ENCODE peak calls at places on chromosomes 1 and 21, in six cellular contexts. One of them, this sample, is unnamed.

GRCh38 chr1:22595108-22595507 is 31.8 kb downstream of the EPHA8 start:
- DNase-seq in SHP77: no peak
- DNase-seq in progenitor cell of endocrine pancreas: no peak
- DNase-seq in GM10248: no peak
- DNase-seq in NCI-H2081: no peak
- DNase-seq in mucosa of gallbladder: no peak
- DNase-seq in this sample: no peak

GRCh38 chr1:85200367-85200869 is 398 bp downstream of the SYDE2 start:
- DNase-seq in SHP77: peak
- DNase-seq in mucosa of gallbladder: peak
- DNase-seq in GM10248: peak
- DNase-seq in NCI-H2081: no peak
- DNase-seq in progenitor cell of endocrine pancreas: peak
- DNase-seq in this sample: no peak

GRCh38 chr1:95496307-95496706 is 262.3 kb downstream of the RWDD3 start:
- DNase-seq in mucosa of gallbladder: no peak
- DNase-seq in SHP77: no peak
- DNase-seq in progenitor cell of endocrine pancreas: no peak
- DNase-seq in NCI-H2081: no peak
- DNase-seq in GM10248: no peak
- DNase-seq in this sample: no peak

GRCh38 chr21:38920631-38921398 is 115.1 kb downstream of the ETS2 start:
- DNase-seq in GM10248: no peak
- DNase-seq in progenitor cell of endocrine pancreas: no peak
- DNase-seq in mucosa of gallbladder: no peak
- DNase-seq in SHP77: no peak
- DNase-seq in NCI-H2081: no peak
- DNase-seq in this sample: no peak

GRCh38 chr1:67722292-67722944 is 37.4 kb downstream of the GADD45A start:
- DNase-seq in GM10248: no peak
- DNase-seq in mucosa of gallbladder: no peak
- DNase-seq in SHP77: no peak
- DNase-seq in NCI-H2081: no peak
- DNase-seq in progenitor cell of endocrine pancreas: no peak
- DNase-seq in this sample: no peak

GRCh38 chr1:117759535-117759934 is 153.7 kb downstream of the TENT5C start:
- DNase-seq in NCI-H2081: no peak
- DNase-seq in progenitor cell of endocrine pancreas: no peak
- DNase-seq in GM10248: no peak
- DNase-seq in SHP77: no peak
- DNase-seq in mucosa of gallbladder: no peak
- DNase-seq in this sample: no peak

GRCh38 chr1:100184536-100184935 is 6.5 kb upstream of the LRRC39 start:
- DNase-seq in GM10248: no peak
- DNase-seq in mucosa of gallbladder: no peak
- DNase-seq in progenitor cell of endocrine pancreas: no peak
- DNase-seq in NCI-H2081: no peak
- DNase-seq in SHP77: no peak
- DNase-seq in this sample: no peak

GRCh38 chr1:29475256-29475800 is 239.0 kb downstream of the PTPRU start:
- DNase-seq in SHP77: no peak
- DNase-seq in progenitor cell of endocrine pancreas: no peak
- DNase-seq in NCI-H2081: peak
- DNase-seq in mucosa of gallbladder: no peak
- DNase-seq in GM10248: no peak
- DNase-seq in this sample: no peak

GRCh38 chr1:155007253-155007828 is 4.7 kb downstream of the ZBTB7B start:
- DNase-seq in NCI-H2081: no peak
- DNase-seq in SHP77: no peak
- DNase-seq in progenitor cell of endocrine pancreas: no peak
- DNase-seq in mucosa of gallbladder: no peak
- DNase-seq in GM10248: no peak
- DNase-seq in this sample: peak

GRCh38 chr1:46153732-46154131 is 21.2 kb upstream of the TSPAN1 start:
- DNase-seq in SHP77: no peak
- DNase-seq in GM10248: no peak
- DNase-seq in progenitor cell of endocrine pancreas: no peak
- DNase-seq in mucosa of gallbladder: no peak
- DNase-seq in NCI-H2081: no peak
- DNase-seq in this sample: no peak

GRCh38 chr1:31196685-31197084 is 43.0 kb downstream of the NKAIN1 start:
- DNase-seq in SHP77: no peak
- DNase-seq in mucosa of gallbladder: no peak
- DNase-seq in progenitor cell of endocrine pancreas: no peak
- DNase-seq in NCI-H2081: no peak
- DNase-seq in GM10248: no peak
- DNase-seq in this sample: peak

GRCh38 chr1:17161137-17161700 is 42.0 kb upstream of the PADI2 start:
- DNase-seq in SHP77: no peak
- DNase-seq in GM10248: no peak
- DNase-seq in mucosa of gallbladder: no peak
- DNase-seq in NCI-H2081: no peak
- DNase-seq in progenitor cell of endocrine pancreas: no peak
- DNase-seq in this sample: no peak

GRCh38 chr1:43549921-43550597 is 19.4 kb downstream of the PTPRF start:
- DNase-seq in progenitor cell of endocrine pancreas: peak
- DNase-seq in GM10248: peak
- DNase-seq in NCI-H2081: peak
- DNase-seq in SHP77: no peak
- DNase-seq in mucosa of gallbladder: peak
- DNase-seq in this sample: peak

GRCh38 chr21:45396620-45396995 is 8.4 kb upstream of the COL18A1 start:
- DNase-seq in SHP77: no peak
- DNase-seq in mucosa of gallbladder: no peak
- DNase-seq in GM10248: no peak
- DNase-seq in NCI-H2081: no peak
- DNase-seq in progenitor cell of endocrine pancreas: no peak
- DNase-seq in this sample: no peak

GRCh38 chr1:117802546-117803257 is 126.7 kb downstream of the GDAP2 start:
- DNase-seq in progenitor cell of endocrine pancreas: no peak
- DNase-seq in GM10248: no peak
- DNase-seq in mucosa of gallbladder: no peak
- DNase-seq in SHP77: no peak
- DNase-seq in NCI-H2081: no peak
- DNase-seq in this sample: no peak

GRCh38 chr1:108512239-108513071 is 47.4 kb upstream of the EEIG2 start:
- DNase-seq in NCI-H2081: peak
- DNase-seq in progenitor cell of endocrine pancreas: no peak
- DNase-seq in mucosa of gallbladder: no peak
- DNase-seq in SHP77: no peak
- DNase-seq in GM10248: no peak
- DNase-seq in this sample: no peak

GRCh38 chr1:177600936-177601335 is 368.9 kb downstream of the SEC16B start:
- DNase-seq in mucosa of gallbladder: no peak
- DNase-seq in SHP77: no peak
- DNase-seq in progenitor cell of endocrine pancreas: no peak
- DNase-seq in GM10248: no peak
- DNase-seq in NCI-H2081: no peak
- DNase-seq in this sample: no peak

GRCh38 chr1:34617717-34618116 is 137.1 kb upstream of the GJB5 start:
- DNase-seq in progenitor cell of endocrine pancreas: no peak
- DNase-seq in SHP77: no peak
- DNase-seq in NCI-H2081: no peak
- DNase-seq in GM10248: no peak
- DNase-seq in mucosa of gallbladder: no peak
- DNase-seq in this sample: no peak

GRCh38 chr1:5938068-5938740 is 54.0 kb downstream of the NPHP4 start:
- DNase-seq in progenitor cell of endocrine pancreas: no peak
- DNase-seq in NCI-H2081: no peak
- DNase-seq in SHP77: no peak
- DNase-seq in mucosa of gallbladder: no peak
- DNase-seq in GM10248: no peak
- DNase-seq in this sample: no peak

GRCh38 chr1:3149277-3149676 is 80.3 kb downstream of the PRDM16 start:
- DNase-seq in GM10248: no peak
- DNase-seq in progenitor cell of endocrine pancreas: no peak
- DNase-seq in NCI-H2081: no peak
- DNase-seq in mucosa of gallbladder: no peak
- DNase-seq in SHP77: no peak
- DNase-seq in this sample: no peak

GRCh38 chr1:201917362-201918033 is 28.8 kb downstream of the SHISA4 start:
- DNase-seq in mucosa of gallbladder: peak
- DNase-seq in GM10248: no peak
- DNase-seq in NCI-H2081: no peak
- DNase-seq in progenitor cell of endocrine pancreas: no peak
- DNase-seq in SHP77: no peak
- DNase-seq in this sample: no peak

GRCh38 chr21:36229181-36229580 is 72.6 kb downstream of the DOP1B start:
- DNase-seq in progenitor cell of endocrine pancreas: no peak
- DNase-seq in mucosa of gallbladder: no peak
- DNase-seq in NCI-H2081: no peak
- DNase-seq in SHP77: no peak
- DNase-seq in GM10248: no peak
- DNase-seq in this sample: no peak

This sample was measured in left lobe of liver.